ENCODE peak calls at places on chromosomes 11 and 22, in five cellular contexts. P is GM06990, M is uterus, O is H1, F is Karpas-422. L is an unnamed sample.

GRCh38 chr11:132719684-132720083 is 812.6 kb downstream of the OPCML start:
- DNase-seq in F (no peak), P (no peak), O (no peak), M (no peak), L (no peak)

GRCh38 chr22:35956850-35957249 is 71.8 kb downstream of the RBFOX2 start:
- DNase-seq in F (no peak), O (no peak), M (no peak), P (no peak), L (no peak)

GRCh38 chr11:122071680-122072321 is 44.2 kb downstream of the BLID start:
- DNase-seq in F (no peak), O (no peak), M (no peak), P (no peak), L (no peak)

GRCh38 chr11:69240332-69241074 is 53.5 kb upstream of the MYEOV start:
- DNase-seq in F (peak; percentile 63), M (no peak), P (no peak), O (no peak), L (no peak)

GRCh38 chr11:6655790-6656580 is at the start of gene DCHS1:
- DNase-seq in M (peak; percentile 60), F (no peak), O (peak; percentile 67), P (no peak), L (peak; percentile 40)

GRCh38 chr22:39349967-39350802 is at the start of gene SYNGR1:
- DNase-seq in O (no peak), M (no peak), P (no peak), F (peak; percentile 58), L (peak; percentile 12)

GRCh38 chr11:27085605-27086004 is 45.0 kb downstream of the BBOX1 start:
- DNase-seq in F (no peak), M (no peak), P (no peak), O (no peak), L (no peak)

GRCh38 chr22:40251106-40251505 is 73.4 kb downstream of the TNRC6B start:
- DNase-seq in M (no peak), O (no peak), P (no peak), F (no peak), L (no peak)

GRCh38 chr11:2420502-2421225 is 20.1 kb downstream of the TSSC4 start:
- DNase-seq in F (peak; percentile 92), M (peak; percentile 72), O (peak; percentile 85), P (peak; percentile 63), L (peak; percentile 58)

GRCh38 chr11:121418625-121419114 is 33.4 kb upstream of the SORL1 start:
- DNase-seq in O (no peak), F (peak; percentile 70), P (no peak), M (no peak), L (no peak)

GRCh38 chr11:16607675-16608644 is 130.5 kb upstream of the C11orf58 start:
- DNase-seq in O (no peak), P (no peak), F (no peak), M (no peak), L (peak; percentile 47)

GRCh38 chr11:108647701-108648527 is 17.0 kb upstream of the DDX10 start:
- DNase-seq in O (peak; percentile 63), M (peak; percentile 38), F (peak; percentile 91), P (peak; percentile 41), L (peak; percentile 76)

GRCh38 chr11:83558281-83558680 is 272.1 kb upstream of the CCDC90B start:
- DNase-seq in M (no peak), F (no peak), O (no peak), P (no peak), L (no peak)

GRCh38 chr11:65611028-65611757 is 2.8 kb downstream of the MAP3K11 start:
- DNase-seq in P (no peak), M (no peak), F (no peak), O (no peak), L (no peak)

GRCh38 chr22:27581688-27582087 is 219.9 kb downstream of the MN1 start:
- DNase-seq in F (no peak), O (no peak), P (no peak), M (peak; percentile 77), L (peak; percentile 67)

GRCh38 chr11:810040-810567 is 337 bp downstream of the RPLP2 start:
- DNase-seq in M (no peak), F (peak; percentile 63), O (no peak), P (no peak), L (no peak)

GRCh38 chr11:812390-812789 is 2.6 kb downstream of the RPLP2 start:
- DNase-seq in F (no peak), P (no peak), M (no peak), O (no peak), L (no peak)

GRCh38 chr11:813037-813436 is 3.3 kb downstream of the RPLP2 start:
- DNase-seq in O (no peak), M (no peak), P (no peak), F (no peak), L (no peak)

GRCh38 chr11:813440-814096 is 3.8 kb downstream of the RPLP2 start:
- DNase-seq in O (no peak), F (no peak), P (no peak), M (no peak), L (no peak)

DNA sequence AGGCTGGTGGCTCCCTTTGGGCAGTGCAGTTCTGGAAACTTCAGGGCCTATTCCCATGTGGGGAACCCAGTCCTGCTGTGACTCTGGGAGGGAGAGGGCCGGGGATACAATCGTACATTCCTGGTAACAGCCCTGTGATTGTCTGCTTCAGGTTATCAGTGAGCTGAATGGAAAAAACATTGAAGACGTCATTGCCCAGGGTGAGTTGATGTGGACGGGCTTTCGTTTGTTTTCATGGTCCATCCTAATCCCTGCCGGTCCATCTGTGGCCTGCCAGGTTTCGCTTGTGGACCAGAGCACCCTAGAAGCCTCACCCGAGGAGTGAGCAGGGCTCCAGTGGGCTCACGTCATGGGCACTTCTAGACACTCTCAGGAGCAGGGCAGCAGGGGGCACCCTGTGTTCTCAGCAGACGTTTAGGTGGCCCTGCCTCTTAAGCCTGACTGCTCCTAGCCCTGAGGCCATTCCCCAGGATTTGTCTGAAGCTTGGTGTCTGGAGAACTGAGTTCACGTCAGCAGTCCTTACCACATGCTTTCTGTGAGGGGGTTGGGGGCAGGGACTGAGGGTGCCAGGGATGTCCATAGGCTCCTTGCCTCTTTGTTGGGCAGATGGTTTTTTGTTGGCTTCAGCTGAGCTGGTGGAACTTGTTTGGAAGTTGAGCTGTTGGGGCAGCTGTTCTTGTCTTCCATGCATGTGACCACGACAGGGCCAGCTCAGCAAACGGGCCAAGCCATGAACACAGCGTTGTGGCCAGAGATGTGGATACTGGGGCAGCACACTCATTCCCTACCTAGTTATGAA is 1.9 kb downstream of the RPLP2 start:
- DNase-seq in M (no peak), F (no peak), P (no peak), O (no peak), L (no peak)
- H3K36me3 ChIP-seq in M (no peaks in the 10 kb centered on the region), F (peaks cover 31% of the 10 kb centered on the region), P (peaks cover 31% of the 10 kb centered on the region), O (peaks cover 29% of the 10 kb centered on the region), L (peaks cover 59% of the 10 kb centered on the region)

GRCh38 chr11:46338636-46338987 is 8.7 kb upstream of the DGKZ start:
- DNase-seq in O (no peak), M (no peak), F (no peak), P (no peak), L (no peak)

GRCh38 chr11:46337626-46338345 is 9.5 kb upstream of the DGKZ start:
- DNase-seq in O (no peak), F (no peak), P (no peak), M (no peak), L (no peak)

GRCh38 chr11:46341454-46341853 is 5.8 kb upstream of the DGKZ start:
- DNase-seq in O (no peak), M (no peak), P (no peak), F (no peak), L (no peak)

GRCh38 chr11:46339816-46340215 is 7.4 kb upstream of the DGKZ start:
- DNase-seq in F (no peak), P (no peak), O (no peak), M (no peak), L (no peak)

DNA sequence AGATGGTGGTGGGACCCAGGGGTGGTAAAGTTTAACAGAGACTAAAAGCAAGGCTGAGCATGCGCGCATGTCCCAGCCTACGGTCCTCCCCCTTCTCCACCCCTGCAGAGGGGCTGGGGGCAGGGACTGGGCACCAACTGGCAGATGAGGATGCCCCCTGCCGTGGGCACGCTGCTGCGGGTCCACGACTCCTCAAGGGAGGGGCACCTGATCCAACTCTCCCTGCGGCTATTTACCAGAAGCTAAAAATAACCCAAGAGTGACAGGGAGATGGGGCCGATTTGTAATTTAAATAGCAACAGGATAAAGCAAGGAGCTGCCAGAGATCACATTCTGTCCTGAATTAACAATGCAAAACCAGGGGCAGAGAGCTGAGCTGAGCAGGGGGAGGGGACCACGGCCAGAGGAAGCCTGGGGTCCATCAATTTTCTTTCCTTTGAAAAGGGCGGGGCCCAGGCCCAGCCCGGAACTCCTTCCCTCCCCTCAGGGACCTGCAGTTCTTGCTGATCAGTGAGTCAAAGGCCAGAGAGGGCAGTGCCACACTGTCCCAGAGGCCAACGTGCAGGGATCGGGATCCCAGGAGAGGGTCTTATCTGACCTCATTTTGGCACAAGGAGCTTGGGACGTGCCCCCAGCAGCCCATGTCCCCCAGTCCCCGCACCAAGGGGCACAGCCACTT is 8.1 kb upstream of the DGKZ start:
- DNase-seq in O (peak; percentile 87), M (no peak), F (no peak), P (no peak), L (no peak)
- H3K4me3 ChIP-seq in O (peak overlapping the region; percentile 10), M (peak overlapping the region; percentile 2), F (no peak overlapping the region), P (no peak overlapping the region), L (no peak overlapping the region)

DNA sequence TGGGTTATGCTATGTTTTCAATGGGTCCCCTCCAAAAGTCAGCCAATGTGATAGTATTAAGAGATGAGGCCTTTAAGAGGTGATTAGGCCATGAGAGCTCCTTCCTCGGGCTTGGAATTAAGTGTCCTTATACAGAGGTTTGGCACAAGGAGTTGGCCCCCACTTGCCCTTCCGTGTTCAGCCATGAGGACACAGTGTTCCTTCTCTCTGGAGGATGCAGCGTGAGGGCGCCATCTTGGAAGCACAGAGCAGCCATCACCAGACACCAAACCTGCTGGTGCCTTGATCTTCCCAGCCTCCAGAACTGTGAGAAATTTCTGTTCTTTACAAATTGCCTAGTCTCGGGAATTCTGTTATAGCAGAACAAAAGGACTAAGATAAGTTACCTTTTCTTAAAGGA is 26.9 kb downstream of the POU2AF3 start:
- DNase-seq in O (no peak), M (no peak), F (no peak), P (no peak), L (no peak)
- H3K27me3 ChIP-seq in O (no peaks in the 10 kb centered on the region), M (no peaks in the 10 kb centered on the region), F (peaks cover 11% of the 10 kb centered on the region), P (no peaks in the 10 kb centered on the region), L (no peaks in the 10 kb centered on the region)

DNA sequence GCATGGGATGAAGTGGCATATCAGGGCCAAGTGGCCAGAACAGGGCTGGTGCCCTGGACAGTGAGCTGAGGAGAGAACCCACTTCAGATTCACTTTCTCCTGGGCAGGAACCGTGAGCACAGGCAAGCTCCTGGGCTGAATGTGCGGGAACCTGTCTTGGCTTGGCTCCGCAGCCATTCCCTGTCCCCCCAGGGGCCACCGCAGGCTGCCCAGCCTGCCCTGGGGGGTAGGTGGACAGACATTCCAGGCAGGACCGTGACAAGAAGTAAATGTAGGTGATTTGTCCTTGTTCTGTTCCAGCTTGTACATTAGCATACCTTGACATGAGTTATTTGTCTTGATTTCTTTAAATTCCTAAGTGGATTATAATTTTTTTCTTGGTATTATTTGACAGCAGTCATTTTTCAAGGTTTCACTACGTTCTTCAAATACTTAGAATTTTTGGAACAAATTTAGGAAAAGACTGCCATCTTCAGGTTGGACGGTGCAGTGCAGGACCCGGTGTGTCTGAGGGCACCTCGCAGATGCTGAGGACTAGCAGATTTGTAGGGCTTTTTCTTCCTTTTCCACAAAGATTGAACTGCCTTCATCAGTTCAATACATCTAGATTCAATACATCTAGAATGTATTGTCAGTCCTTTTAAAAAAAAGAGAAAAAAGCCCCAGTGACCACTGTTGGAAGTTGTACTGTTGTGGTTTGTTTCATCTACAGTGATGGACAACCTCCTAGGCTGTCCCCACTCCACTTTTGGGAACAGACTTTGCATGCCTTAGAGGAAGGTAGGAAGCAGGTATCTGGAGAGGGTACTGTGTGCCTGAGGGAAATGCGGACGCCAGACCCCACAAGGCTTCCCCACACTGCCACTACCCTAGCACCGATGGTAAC is 115.1 kb upstream of the RASSF10 start:
- DNase-seq in M (peak; percentile 68), P (no peak), O (peak; percentile 89), F (peak; percentile 88), L (peak; percentile 20)
- H3K36me3 ChIP-seq in M (no peaks in the 10 kb centered on the region), P (no peaks in the 10 kb centered on the region), O (peaks cover 3% of the 10 kb centered on the region), F (no peaks in the 10 kb centered on the region), L (peaks cover 80% of the 10 kb centered on the region)

L was measured in MG63.